ENCODE peak calls at places on chromosomes 3 and 15, in ten cellular contexts. M is sigmoid colon, H is GM12891, P is IMR-90, S is HCT116, G is suprapubic skin, N is uterus, A is body of pancreas, K is transverse colon, D is NB4. C is an unnamed sample.

GRCh38 chr3:173214576-173214975 is 73.5 kb upstream of the SPATA16 start:
- DNase-seq in M (no peak), H (no peak), P (no peak), S (no peak), G (no peak), N (no peak), A (no peak), K (no peak), D (no peak), C (no peak)

GRCh38 chr3:179452166-179452544 is 885 bp upstream of the GNB4 start:
- DNase-seq in M (no peak), H (no peak), P (peak; percentile 83), S (no peak), G (no peak), N (no peak), A (no peak), K (no peak), D (no peak), C (peak; percentile 41)

GRCh38 chr15:35630570-35630969 is 84.6 kb upstream of the DPH6 start:
- DNase-seq in M (no peak), H (no peak), P (no peak), S (no peak), G (no peak), N (no peak), A (no peak), K (no peak), D (peak; percentile 43), C (no peak)

GRCh38 chr15:42992626-42993025 is 72.0 kb upstream of the TTBK2 start:
- DNase-seq in M (no peak), H (no peak), P (no peak), S (no peak), G (no peak), N (no peak), A (no peak), K (no peak), D (no peak), C (no peak)

GRCh38 chr3:126126292-126126691 is 42.4 kb upstream of the SLC41A3 start:
- DNase-seq in M (peak; percentile 48), H (no peak), P (no peak), S (no peak), G (peak; percentile 28), N (peak; percentile 12), A (no peak), K (no peak), D (no peak), C (no peak)

GRCh38 chr3:37510749-37511148 is 336.4 kb upstream of the LRRFIP2 start:
- DNase-seq in M (no peak), H (no peak), P (no peak), S (no peak), G (no peak), N (no peak), A (no peak), K (no peak), D (no peak), C (no peak)

GRCh38 chr3:43394071-43394501 is 107.7 kb downstream of the SNRK start:
- DNase-seq in M (peak; percentile 78), H (no peak), P (peak; percentile 44), S (no peak), G (no peak), N (peak; percentile 78), A (peak; percentile 41), K (no peak), D (no peak), C (no peak)

GRCh38 chr15:35596261-35596660 is 50.3 kb upstream of the DPH6 start:
- DNase-seq in M (no peak), H (no peak), P (peak; percentile 46), S (no peak), G (no peak), N (no peak), A (no peak), K (no peak), D (no peak), C (no peak)

GRCh38 chr3:44104668-44105321 is 136.9 kb upstream of the TOPAZ1 start:
- DNase-seq in M (no peak), H (peak; percentile 56), P (peak; percentile 16), S (peak; percentile 78), G (no peak), N (no peak), A (no peak), K (no peak), D (peak; percentile 19), C (peak; percentile 84)

GRCh38 chr15:30008156-30008555 is 74.6 kb upstream of the GOLGA8J start:
- DNase-seq in M (no peak), H (no peak), P (no peak), S (no peak), G (no peak), N (no peak), A (no peak), K (no peak), D (no peak), C (no peak)

GRCh38 chr3:111581403-111582113 is 13.6 kb downstream of the ZBED2 start:
- DNase-seq in M (no peak), H (no peak), P (no peak), S (no peak), G (no peak), N (no peak), A (no peak), K (no peak), D (no peak), C (no peak)

GRCh38 chr15:69553686-69554085 is 101.1 kb downstream of the RPLP1 start:
- DNase-seq in M (no peak), H (no peak), P (no peak), S (no peak), G (no peak), N (no peak), A (no peak), K (peak; percentile 29), D (no peak), C (no peak)

GRCh38 chr3:16512435-16513140 is 911 bp downstream of the RFTN1 start:
- DNase-seq in M (peak; percentile 69), H (no peak), P (no peak), S (no peak), G (peak; percentile 71), N (peak; percentile 42), A (peak; percentile 19), K (peak; percentile 29), D (peak; percentile 69), C (peak; percentile 63)

GRCh38 chr3:16510620-16511319 is 2.7 kb downstream of the RFTN1 start:
- DNase-seq in M (no peak), H (no peak), P (no peak), S (no peak), G (no peak), N (no peak), A (no peak), K (no peak), D (no peak), C (no peak)

GRCh38 chr3:16509721-16510619 is 3.5 kb downstream of the RFTN1 start:
- DNase-seq in M (no peak), H (no peak), P (no peak), S (no peak), G (no peak), N (no peak), A (no peak), K (no peak), D (no peak), C (no peak)

GRCh38 chr3:16513141-16514020 is at the start of gene RFTN1:
- DNase-seq in M (no peak), H (peak; percentile 41), P (peak; percentile 70), S (no peak), G (peak; percentile 73), N (peak; percentile 57), A (peak; percentile 19), K (peak; percentile 36), D (peak; percentile 69), C (peak; percentile 73)

DNA sequence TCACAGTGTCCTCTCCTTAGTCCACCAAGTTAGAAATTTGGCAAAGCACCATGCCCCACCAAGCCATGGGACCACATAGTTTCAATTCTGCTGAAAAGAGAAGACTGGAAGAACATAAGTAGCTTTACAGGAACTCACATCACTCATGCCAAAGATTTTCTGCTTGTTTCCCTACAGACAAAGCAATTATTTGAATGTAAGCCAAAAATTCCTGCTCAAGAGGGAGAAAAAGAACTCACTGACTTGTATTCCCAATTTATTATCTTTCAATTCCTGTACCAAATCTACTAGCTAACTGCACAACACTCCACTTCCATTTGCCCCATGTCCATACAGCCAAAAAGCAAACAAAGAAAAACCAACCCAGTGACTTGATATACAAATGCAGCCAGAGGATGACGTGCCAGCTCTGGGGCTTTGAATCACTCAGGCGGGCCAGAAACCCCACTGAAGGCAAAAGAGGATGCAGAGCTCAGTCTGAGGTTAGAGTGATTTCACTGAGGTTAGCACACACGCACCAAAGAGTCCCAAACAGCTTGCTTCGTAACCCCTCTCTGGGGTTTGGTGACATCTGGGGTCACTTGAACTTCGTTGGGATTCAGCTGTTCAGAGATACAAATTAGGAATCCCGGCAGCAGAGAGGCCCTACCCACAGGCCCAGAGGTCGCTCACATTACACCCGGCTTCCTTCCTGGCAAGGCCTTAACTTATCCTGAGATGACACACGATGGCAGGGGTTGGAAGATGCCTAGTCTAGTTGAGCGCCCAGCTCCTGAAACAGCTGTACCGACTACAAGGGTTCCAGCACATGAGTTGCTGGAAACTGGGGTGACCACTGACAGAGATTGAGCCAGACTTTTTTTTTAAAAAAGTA is 1.7 kb downstream of the RFTN1 start:
- DNase-seq in M (peak; percentile 73), H (peak; percentile 53), P (peak; percentile 92), S (no peak), G (peak; percentile 80), N (peak; percentile 63), A (peak; percentile 20), K (peak; percentile 65), D (peak; percentile 74), C (peak; percentile 39)
- TF ChIP-seq POLR2A in M (no peak), H (peak; percentile 97), P (peak; percentile 66), S (no peak), G (no peak), N (no peak), A (no peak), K (peak; percentile 29), D (no peak), C (no peak)

GRCh38 chr3:128466840-128467541 is at the start of gene DNAJB8:
- DNase-seq in M (no peak), H (no peak), P (no peak), S (no peak), G (no peak), N (no peak), A (no peak), K (no peak), D (no peak), C (no peak)
- TF ChIP-seq POLR2A in M (no peak), H (no peak), P (no peak), S (no peak), G (no peak), N (no peak), A (no peak), K (no peak), D (no peak), C (no peak)

DNA sequence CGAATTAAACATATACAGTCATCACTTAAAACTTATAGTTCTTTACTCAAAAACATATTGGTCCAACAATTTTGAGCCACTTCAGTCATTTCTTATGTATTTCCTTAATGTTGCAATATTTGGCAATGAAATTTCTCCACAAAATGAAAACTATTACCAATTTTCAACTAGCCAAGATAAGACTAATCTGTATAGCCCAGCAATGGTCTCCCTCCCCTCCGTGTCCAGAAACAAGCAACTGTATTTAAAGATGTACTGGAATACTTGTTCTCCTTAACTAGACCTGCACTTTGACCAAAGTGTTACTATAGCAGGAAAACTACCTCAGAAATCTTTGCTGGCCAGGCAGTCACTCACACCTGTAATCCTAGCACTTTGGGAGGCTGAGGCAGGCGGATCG is 9.2 kb downstream of the ARF4 start:
- DNase-seq in M (no peak), H (no peak), P (no peak), S (no peak), G (no peak), N (no peak), A (no peak), K (no peak), D (no peak), C (no peak)
- TF ChIP-seq POLR2A in M (no peak), H (no peak), P (no peak), S (no peak), G (no peak), N (no peak), A (no peak), K (no peak), D (no peak), C (no peak)

GRCh38 chr3:39146611-39147373 is 6.6 kb downstream of the CSRNP1 start:
- DNase-seq in M (peak; percentile 90), H (no peak), P (peak; percentile 98), S (peak; percentile 77), G (peak; percentile 88), N (peak; percentile 91), A (peak; percentile 59), K (peak; percentile 85), D (peak; percentile 87), C (peak; percentile 84)
- TF ChIP-seq POLR2A in M (peak; percentile 13), H (peak; percentile 6), P (no peak), S (no peak), G (no peak), N (no peak), A (no peak), K (no peak), D (no peak), C (peak; percentile 17)

C was measured in H54.